ENCODE peak calls at places on chromosomes 1 and 21, in eight cellular contexts. N is adrenal gland; K is kidney; M is CD8-positive, alpha-beta T cell; V is SK-N-SH; T is right lobe of liver; Q is OCI-LY7; H is heart left ventricle. B is an unnamed sample. For H3K4me1, the result is how much of the 10 kb centered on the place peaks cover.

GRCh38 chr1:109488696-109489095 is 5.0 kb downstream of the ATXN7L2 start:
- DNase-seq in M (no peak), K (no peak), T (no peak), N (peak), Q (no peak), H (no peak), V (no peak), B (no peak)

GRCh38 chr1:92483442-92484170 is 3.1 kb downstream of the GFI1 start:
- DNase-seq in H (peak), T (no peak), V (peak), K (peak), Q (no peak), N (no peak), M (peak), B (peak)

GRCh38 chr1:117371436-117372151 is 4.3 kb downstream of the MAN1A2 start:
- DNase-seq in K (no peak), N (no peak), H (no peak), T (peak), M (no peak), Q (no peak), V (no peak), B (no peak)

GRCh38 chr21:29175408-29176147 is 45.1 kb downstream of the MAP3K7CL start:
- DNase-seq in N (no peak), Q (no peak), V (no peak), H (no peak), T (no peak), M (no peak), K (no peak), B (no peak)

GRCh38 chr21:26445440-26445839 is 127.6 kb downstream of the CYYR1 start:
- DNase-seq in T (no peak), V (no peak), H (no peak), K (no peak), M (no peak), N (no peak), Q (no peak), B (no peak)

GRCh38 chr1:201459052-201459451 is 9.9 kb downstream of the PHLDA3 start:
- DNase-seq in N (no peak), M (no peak), T (no peak), H (no peak), V (no peak), Q (no peak), K (peak), B (no peak)

GRCh38 chr1:160360227-160360695 is 6.6 kb upstream of the NHLH1 start:
- DNase-seq in V (no peak), H (no peak), M (no peak), K (no peak), Q (no peak), T (no peak), N (peak), B (no peak)

GRCh38 chr1:234968470-234968869 is 160.2 kb downstream of the TOMM20 start:
- DNase-seq in M (no peak), V (no peak), H (no peak), N (peak), T (no peak), Q (no peak), K (no peak), B (no peak)

GRCh38 chr1:91799863-91800262 is 86.1 kb downstream of the TGFBR3 start:
- DNase-seq in V (no peak), T (no peak), H (no peak), M (no peak), N (no peak), K (no peak), Q (no peak), B (no peak)

GRCh38 chr1:106615473-106615872 is 441.0 kb upstream of the PRMT6 start:
- DNase-seq in T (no peak), N (no peak), K (no peak), V (no peak), M (no peak), Q (no peak), H (no peak), B (no peak)

GRCh38 chr1:159302036-159302435 is at the start of gene FCER1A:
- DNase-seq in N (no peak), Q (no peak), V (no peak), M (no peak), K (no peak), T (no peak), H (no peak), B (no peak)

GRCh38 chr1:218430346-218430745 is 85.2 kb downstream of the TGFB2 start:
- DNase-seq in Q (no peak), K (no peak), T (no peak), H (no peak), V (no peak), N (no peak), M (no peak), B (no peak)

GRCh38 chr1:178300350-178300699 is 196.4 kb downstream of the CLEC20A start:
- DNase-seq in H (no peak), V (no peak), N (no peak), T (no peak), M (no peak), Q (no peak), K (no peak), B (no peak)

GRCh38 chr1:175002910-175003517 is 3.3 kb downstream of the CACYBP start:
- DNase-seq in K (no peak), M (no peak), V (no peak), H (no peak), Q (no peak), T (no peak), N (no peak), B (no peak)

GRCh38 chr1:29180497-29181412 is 945 bp downstream of the SRSF4 start:
- DNase-seq in K (no peak), V (no peak), M (no peak), H (no peak), N (peak), Q (no peak), T (no peak), B (no peak)

GRCh38 chr1:37792943-37793686 is 532 bp upstream of the MANEAL start:
- DNase-seq in T (no peak), H (no peak), Q (no peak), V (no peak), K (no peak), N (no peak), M (no peak), B (no peak)

GRCh38 chr1:58597076-58597475 is 20.0 kb upstream of the TACSTD2 start:
- DNase-seq in K (no peak), N (no peak), T (no peak), H (no peak), Q (no peak), M (no peak), V (no peak), B (no peak)

GRCh38 chr1:52296345-52296744 is 69.7 kb downstream of the CC2D1B start:
- DNase-seq in K (no peak), N (no peak), V (peak), H (no peak), Q (peak), T (no peak), M (no peak), B (no peak)

GRCh38 chr1:167795810-167796740 is 74.3 kb downstream of the MPZL1 start:
- DNase-seq in H (peak), N (no peak), K (no peak), M (no peak), Q (no peak), T (no peak), V (no peak), B (no peak)

GRCh38 chr1:29682171-29682917 is 446.0 kb downstream of the PTPRU start:
- DNase-seq in Q (no peak), K (no peak), M (peak), T (no peak), N (peak), V (peak), H (no peak), B (no peak)

GRCh38 chr1:184698001-184698400 is 56.7 kb downstream of the EDEM3 start:
- DNase-seq in V (no peak), T (no peak), Q (no peak), N (no peak), M (no peak), K (no peak), H (no peak), B (no peak)

GRCh38 chr21:29829514-29830255 is 110.1 kb downstream of the GRIK1 start:
- DNase-seq in H (no peak), Q (no peak), T (no peak), N (no peak), K (no peak), V (no peak), M (no peak), B (no peak)

GRCh38 chr1:39105061-39105840 is 79.1 kb downstream of the NDUFS5 start:
- DNase-seq in M (peak), Q (peak), V (peak), T (peak), K (peak), H (peak), N (peak), B (peak)

GRCh38 chr1:151238467-151238739 is 16.1 kb upstream of the PSMD4 start:
- DNase-seq in N (no peak), M (no peak), K (no peak), H (no peak), V (peak), T (no peak), Q (no peak), B (no peak)

GRCh38 chr1:112396668-112397025 is 633 bp downstream of the CTTNBP2NL start:
- DNase-seq in Q (peak), T (no peak), V (no peak), K (no peak), M (no peak), H (no peak), N (no peak), B (no peak)

GRCh38 chr1:84442256-84442655 is 36.8 kb upstream of the RPF1 start:
- DNase-seq in T (no peak), V (peak), M (no peak), H (no peak), N (no peak), K (no peak), Q (peak), B (no peak)
- TF ChIP-seq CTCF in T (peak), V (peak), M (peak), H (peak), N (peak), K (peak), Q (peak), B (peak)

GRCh38 chr21:35046223-35046690 is 2.8 kb downstream of the RUNX1 start:
- DNase-seq in Q (no peak), T (no peak), V (no peak), M (no peak), H (no peak), K (no peak), N (no peak), B (no peak)
- H3K27ac ChIP-seq in Q (peak), T (peak), V (peak), M (peak), H (no peak), K (no peak), N (no peak), B (peak)

GRCh38 chr1:237470712-237471310 is 419.9 kb downstream of the ZP4 start:
- DNase-seq in M (no peak), K (no peak), T (no peak), H (peak), N (no peak), Q (no peak), V (no peak), B (no peak)

GRCh38 chr1:237471377-237471776 is 419.3 kb downstream of the ZP4 start:
- DNase-seq in M (no peak), Q (no peak), K (no peak), V (no peak), H (no peak), T (no peak), N (no peak), B (no peak)

DNA sequence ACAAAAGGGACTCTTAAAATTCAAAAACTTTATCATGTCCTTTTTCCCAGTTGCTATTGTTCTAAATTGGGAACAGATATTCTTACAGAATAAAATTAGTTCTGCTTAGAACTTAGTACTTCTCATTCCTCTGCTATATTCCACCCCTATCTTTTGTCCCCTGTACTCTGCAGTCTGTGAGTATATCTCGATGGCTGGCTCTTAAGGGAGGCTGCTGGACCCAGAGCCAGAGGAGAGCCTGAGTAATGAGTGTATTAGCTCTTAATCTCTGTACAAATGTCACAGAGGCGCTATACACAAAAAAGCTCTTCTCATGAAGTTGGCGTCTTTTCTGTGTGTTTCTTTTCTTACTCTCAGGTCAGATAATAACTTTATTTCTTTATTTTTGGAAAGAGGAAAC is 423.4 kb downstream of the ZP4 start:
- DNase-seq in M (no peak), Q (no peak), N (no peak), H (no peak), K (no peak), V (no peak), T (no peak), B (no peak)
- H3K4me1 ChIP-seq in M (under half), Q (under half), N (under half), H (under half), K (under half), V (under half), T (under half), B (under half)

DNA sequence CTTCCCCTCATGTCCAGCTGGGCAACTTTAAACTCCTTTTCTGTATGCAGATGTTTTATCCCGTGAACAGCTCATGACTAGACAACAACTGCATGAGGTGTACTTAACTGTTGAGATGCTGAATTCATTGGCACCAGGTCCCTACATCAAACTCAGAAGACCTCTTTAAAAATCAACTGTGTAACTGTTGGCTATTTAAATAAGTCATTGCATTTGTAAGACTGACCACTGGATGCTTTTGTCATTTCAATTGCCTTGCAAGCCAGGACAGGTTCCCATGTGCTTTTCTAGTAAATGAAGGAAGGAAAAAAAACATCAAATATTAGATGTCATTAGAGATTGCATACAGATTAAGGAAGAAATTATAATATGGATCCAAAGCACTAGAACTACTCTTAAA is 28.3 kb upstream of the GORAB start:
- DNase-seq in Q (no peak), T (no peak), M (no peak), V (no peak), H (no peak), K (no peak), N (no peak), B (no peak)
- TF ChIP-seq CTCF in Q (no peak), T (no peak), M (no peak), V (no peak), H (no peak), K (no peak), N (no peak), B (no peak)

GRCh38 chr21:41371698-41372030 is 9.8 kb downstream of the MX2 start:
- DNase-seq in V (no peak), Q (no peak), T (no peak), N (no peak), M (no peak), K (no peak), H (no peak), B (no peak)
- H3K27ac ChIP-seq in V (no peak), Q (no peak), T (no peak), N (no peak), M (no peak), K (no peak), H (no peak), B (no peak)

DNA sequence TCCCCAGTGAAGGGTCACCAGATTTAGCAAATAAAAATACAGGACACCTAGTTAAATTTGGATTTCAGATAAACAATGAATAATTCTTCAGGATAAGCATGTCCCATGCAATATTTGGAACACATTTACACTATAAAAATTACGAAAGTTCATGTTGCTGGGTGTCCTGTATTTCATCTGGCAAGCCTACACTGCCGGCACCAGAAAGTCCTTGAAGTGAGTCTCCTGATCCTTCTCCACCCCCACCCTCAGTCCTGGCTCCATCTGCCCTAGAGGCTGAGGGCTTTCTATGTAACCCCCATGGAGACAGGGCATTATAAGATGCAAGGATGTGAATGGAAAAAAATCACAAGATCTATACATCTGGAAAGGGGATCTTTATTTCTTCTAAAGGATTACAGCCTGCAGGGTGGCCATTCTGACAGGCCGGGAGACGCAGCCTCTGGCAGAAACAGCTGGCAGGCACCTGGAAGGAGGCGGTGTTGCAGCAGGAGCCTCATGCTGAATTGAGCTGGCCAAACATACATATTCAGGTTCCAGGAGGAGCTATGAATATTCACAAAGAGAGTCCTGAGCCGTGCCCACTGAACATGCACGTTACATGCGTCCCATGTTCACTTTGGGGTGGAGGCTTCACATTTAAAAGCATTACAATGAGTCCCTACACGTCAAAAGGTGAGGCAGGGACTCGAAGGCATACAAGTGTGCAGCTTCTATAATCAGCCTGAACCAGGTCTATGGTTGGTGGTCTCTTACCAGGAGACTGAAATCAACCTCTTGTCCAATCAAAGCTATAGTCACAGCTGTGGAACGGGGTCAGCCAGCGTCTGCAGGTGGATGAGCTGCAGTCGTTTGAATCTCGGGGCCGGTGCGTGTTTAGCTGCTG is 182.7 kb downstream of the ETS2 start:
- DNase-seq in H (no peak), V (no peak), Q (no peak), M (no peak), K (no peak), N (no peak), T (no peak), B (no peak)
- H3K4me1 ChIP-seq in H (half or more), V (half or more), Q (under half), M (under half), K (under half), N (half or more), T (under half), B (half or more)

DNA sequence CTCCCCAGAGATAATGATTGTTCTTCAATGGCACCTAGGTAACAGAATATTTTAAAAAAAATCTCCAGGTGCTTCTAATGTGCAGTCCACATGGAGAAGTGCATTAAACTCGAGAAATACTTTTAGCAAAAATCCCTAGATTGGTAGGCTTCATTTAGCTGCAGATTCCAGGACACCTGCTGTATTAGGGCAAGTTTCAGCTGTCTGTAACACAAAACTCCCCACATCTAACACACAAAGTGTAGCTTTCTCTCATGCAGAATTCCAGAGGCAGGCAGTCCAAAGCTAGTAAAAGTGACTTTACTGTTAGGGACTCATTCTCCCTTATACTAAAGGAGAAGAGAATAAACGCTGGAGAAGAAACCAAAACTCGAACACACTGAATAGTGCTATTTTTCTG is 1414.3 kb upstream of the B3GALT2 start:
- DNase-seq in N (no peak), V (no peak), Q (no peak), M (no peak), H (no peak), T (no peak), K (no peak), B (no peak)
- TF ChIP-seq CTCF in N (no peak), V (no peak), Q (no peak), M (no peak), H (no peak), T (no peak), K (no peak), B (no peak)

GRCh38 chr1:17434591-17434990 is 4.9 kb downstream of the RCC2 start:
- DNase-seq in M (no peak), V (no peak), T (no peak), Q (no peak), K (peak), N (no peak), H (no peak), B (no peak)
- H3K27ac ChIP-seq in M (no peak), V (no peak), T (no peak), Q (no peak), K (no peak), N (no peak), H (no peak), B (no peak)

GRCh38 chr1:229689273-229689672 is 63.2 kb downstream of the URB2 start:
- DNase-seq in M (no peak), Q (no peak), H (no peak), K (no peak), N (no peak), V (no peak), T (no peak), B (peak)
- H3K4me1 ChIP-seq in M (under half), Q (under half), H (under half), K (under half), N (under half), V (under half), T (under half), B (under half)

B was measured in lower lobe of right lung.